ENCODE peak calls at places on chromosomes 6 and 20, in four cellular contexts. K is T-cell, Y is HFFc6, H is T follicular helper cell. T is an unnamed sample.
A peak's percentile ranks its signal among the peaks of the same experiment; 100 is the strongest.

GRCh38 chr20:2840967-2841531 is 504 bp downstream of the VPS16 start:
- DNase-seq in K (no peak), Y (peak; percentile 54), H (no peak), T (peak; percentile 62)

GRCh38 chr6:15578716-15579391 is 84.0 kb downstream of the DTNBP1 start:
- DNase-seq in K (no peak), Y (no peak), H (no peak), T (no peak)

GRCh38 chr20:53116733-53117132 is 144.6 kb downstream of the TSHZ2 start:
- DNase-seq in K (no peak), Y (no peak), H (no peak), T (no peak)

GRCh38 chr20:38728237-38728761 is 4.0 kb downstream of the SLC32A1 start:
- DNase-seq in K (no peak), Y (no peak), H (no peak), T (no peak)

GRCh38 chr6:7421066-7421465 is 31.5 kb downstream of the RIOK1 start:
- DNase-seq in K (no peak), Y (no peak), H (no peak), T (no peak)

GRCh38 chr6:33840064-33840926 is 36.5 kb upstream of the MLN start:
- DNase-seq in K (no peak), Y (peak; percentile 99), H (no peak), T (peak; percentile 95)

GRCh38 chr20:2984956-2985661 is 58.3 kb upstream of the GNRH2 start:
- DNase-seq in K (no peak), Y (peak; percentile 35), H (no peak), T (peak; percentile 65)

GRCh38 chr6:7568021-7568420 is 22.0 kb upstream of the SNRNP48 start:
- DNase-seq in K (no peak), Y (peak; percentile 37), H (no peak), T (peak; percentile 49)

GRCh38 chr6:139732451-139732850 is 358.0 kb upstream of the CITED2 start:
- DNase-seq in K (no peak), Y (peak; percentile 46), H (no peak), T (peak; percentile 67)

GRCh38 chr6:131629656-131630055 is 1.6 kb upstream of the MED23 start:
- DNase-seq in K (no peak), Y (peak; percentile 53), H (no peak), T (no peak)

GRCh38 chr20:35171753-35172433 is at the start of gene PROCR:
- DNase-seq in K (peak; percentile 17), Y (peak; percentile 91), H (no peak), T (peak; percentile 86)

GRCh38 chr6:1917628-1918371 is 308.1 kb downstream of the FOXC1 start:
- DNase-seq in K (no peak), Y (peak; percentile 87), H (no peak), T (peak; percentile 78)

GRCh38 chr6:123570813-123571684 is 65.7 kb downstream of the TRDN start:
- DNase-seq in K (no peak), Y (no peak), H (no peak), T (no peak)

GRCh38 chr6:19921821-19922220 is 84.7 kb downstream of the ID4 start:
- DNase-seq in K (no peak), Y (no peak), H (no peak), T (no peak)

GRCh38 chr6:136640132-136640915 is 90.1 kb upstream of the MAP7 start:
- DNase-seq in K (no peak), Y (peak; percentile 56), H (no peak), T (peak; percentile 43)

GRCh38 chr20:35235881-35236280 is 9.4 kb downstream of the MMP24 start:
- DNase-seq in K (no peak), Y (no peak), H (no peak), T (no peak)

GRCh38 chr6:143822584-143823024 is 20.5 kb upstream of the LTV1 start:
- DNase-seq in K (no peak), Y (peak; percentile 16), H (no peak), T (peak; percentile 7)

GRCh38 chr20:58116505-58116904 is 111.9 kb downstream of the ANKRD60 start:
- DNase-seq in K (no peak), Y (no peak), H (no peak), T (no peak)

GRCh38 chr20:57009355-57009754 is 257.1 kb downstream of the BMP7 start:
- DNase-seq in K (no peak), Y (no peak), H (no peak), T (no peak)

GRCh38 chr6:83169511-83169910 is 23.6 kb downstream of the PGM3 start:
- DNase-seq in K (no peak), Y (no peak), H (no peak), T (no peak)

T was measured in brain microvascular endothelial cell.